ENCODE peak calls at places on chromosomes 4 and X, in eight cellular contexts. One of them, this sample, is unnamed.

GRCh38 chr4:66575024-66575696 is 904.9 kb upstream of the EPHA5 start:
- DNase-seq in mammary epithelial cell: peak; percentile 88
- DNase-seq in body of pancreas: peak; percentile 54
- DNase-seq in AG09319: no peak
- DNase-seq in heart left ventricle: no peak
- DNase-seq in kidney epithelial cell: peak; percentile 87
- DNase-seq in stomach: no peak
- DNase-seq in type B pancreatic cell: no peak
- DNase-seq in this sample: peak; percentile 98

GRCh38 chr4:100360211-100360610 is 157.6 kb downstream of the EMCN start:
- DNase-seq in mammary epithelial cell: no peak
- DNase-seq in body of pancreas: no peak
- DNase-seq in AG09319: no peak
- DNase-seq in heart left ventricle: no peak
- DNase-seq in kidney epithelial cell: no peak
- DNase-seq in stomach: no peak
- DNase-seq in type B pancreatic cell: no peak
- DNase-seq in this sample: no peak

GRCh38 chr4:42151568-42152506 is 618 bp downstream of the BEND4 start:
- DNase-seq in mammary epithelial cell: no peak
- DNase-seq in body of pancreas: no peak
- DNase-seq in AG09319: no peak
- DNase-seq in heart left ventricle: no peak
- DNase-seq in kidney epithelial cell: no peak
- DNase-seq in stomach: peak; percentile 30
- DNase-seq in type B pancreatic cell: no peak
- DNase-seq in this sample: no peak

GRCh38 chr4:5203309-5203708 is 152.0 kb downstream of the STK32B start:
- DNase-seq in mammary epithelial cell: no peak
- DNase-seq in body of pancreas: no peak
- DNase-seq in AG09319: no peak
- DNase-seq in heart left ventricle: no peak
- DNase-seq in kidney epithelial cell: no peak
- DNase-seq in stomach: no peak
- DNase-seq in type B pancreatic cell: no peak
- DNase-seq in this sample: no peak

GRCh38 chr4:118345813-118346212 is 7.0 kb downstream of the PRSS12 start:
- DNase-seq in mammary epithelial cell: peak; percentile 72
- DNase-seq in body of pancreas: no peak
- DNase-seq in AG09319: no peak
- DNase-seq in heart left ventricle: no peak
- DNase-seq in kidney epithelial cell: no peak
- DNase-seq in stomach: no peak
- DNase-seq in type B pancreatic cell: no peak
- DNase-seq in this sample: no peak

GRCh38 chrX:12721042-12721441 is 70.2 kb upstream of the PRPS2 start:
- DNase-seq in mammary epithelial cell: peak; percentile 8
- DNase-seq in body of pancreas: no peak
- DNase-seq in AG09319: no peak
- DNase-seq in heart left ventricle: no peak
- DNase-seq in kidney epithelial cell: no peak
- DNase-seq in stomach: no peak
- DNase-seq in type B pancreatic cell: no peak
- DNase-seq in this sample: no peak

GRCh38 chr4:83011779-83012630 is 1.4 kb upstream of the LIN54 start:
- DNase-seq in mammary epithelial cell: peak; percentile 44
- DNase-seq in body of pancreas: peak; percentile 40
- DNase-seq in AG09319: no peak
- DNase-seq in heart left ventricle: peak; percentile 10
- DNase-seq in kidney epithelial cell: no peak
- DNase-seq in stomach: peak; percentile 51
- DNase-seq in type B pancreatic cell: peak; percentile 73
- DNase-seq in this sample: no peak

GRCh38 chr4:82403725-82404124 is 26.5 kb downstream of the HNRNPDL start:
- DNase-seq in mammary epithelial cell: no peak
- DNase-seq in body of pancreas: no peak
- DNase-seq in AG09319: no peak
- DNase-seq in heart left ventricle: no peak
- DNase-seq in kidney epithelial cell: no peak
- DNase-seq in stomach: no peak
- DNase-seq in type B pancreatic cell: no peak
- DNase-seq in this sample: no peak

GRCh38 chr4:74805601-74806000 is 11.3 kb upstream of the BTC start:
- DNase-seq in mammary epithelial cell: peak; percentile 52
- DNase-seq in body of pancreas: no peak
- DNase-seq in AG09319: no peak
- DNase-seq in heart left ventricle: no peak
- DNase-seq in kidney epithelial cell: no peak
- DNase-seq in stomach: no peak
- DNase-seq in type B pancreatic cell: no peak
- DNase-seq in this sample: peak; percentile 27

GRCh38 chr4:84238247-84239090 is 260.6 kb downstream of the NKX6-1 start:
- DNase-seq in mammary epithelial cell: peak; percentile 26
- DNase-seq in body of pancreas: no peak
- DNase-seq in AG09319: peak; percentile 8
- DNase-seq in heart left ventricle: no peak
- DNase-seq in kidney epithelial cell: no peak
- DNase-seq in stomach: no peak
- DNase-seq in type B pancreatic cell: no peak
- DNase-seq in this sample: no peak

GRCh38 chrX:133042260-133042659 is 54.6 kb downstream of the USP26 start:
- DNase-seq in mammary epithelial cell: no peak
- DNase-seq in body of pancreas: no peak
- DNase-seq in AG09319: no peak
- DNase-seq in heart left ventricle: no peak
- DNase-seq in kidney epithelial cell: no peak
- DNase-seq in stomach: no peak
- DNase-seq in type B pancreatic cell: no peak
- DNase-seq in this sample: no peak

GRCh38 chrX:133046601-133047000 is 50.3 kb downstream of the USP26 start:
- DNase-seq in mammary epithelial cell: no peak
- DNase-seq in body of pancreas: no peak
- DNase-seq in AG09319: no peak
- DNase-seq in heart left ventricle: no peak
- DNase-seq in kidney epithelial cell: no peak
- DNase-seq in stomach: no peak
- DNase-seq in type B pancreatic cell: no peak
- DNase-seq in this sample: no peak

GRCh38 chrX:133048751-133049150 is 48.2 kb downstream of the USP26 start:
- DNase-seq in mammary epithelial cell: no peak
- DNase-seq in body of pancreas: no peak
- DNase-seq in AG09319: no peak
- DNase-seq in heart left ventricle: no peak
- DNase-seq in kidney epithelial cell: no peak
- DNase-seq in stomach: no peak
- DNase-seq in type B pancreatic cell: no peak
- DNase-seq in this sample: no peak

GRCh38 chrX:133045986-133046385 is 50.9 kb downstream of the USP26 start:
- DNase-seq in mammary epithelial cell: peak; percentile 9
- DNase-seq in body of pancreas: peak; percentile 2
- DNase-seq in AG09319: no peak
- DNase-seq in heart left ventricle: no peak
- DNase-seq in kidney epithelial cell: no peak
- DNase-seq in stomach: no peak
- DNase-seq in type B pancreatic cell: no peak
- DNase-seq in this sample: no peak
- TF ChIP-seq CTCF in mammary epithelial cell: peak; percentile 59
- TF ChIP-seq CTCF in body of pancreas: no peak
- TF ChIP-seq CTCF in AG09319: no peak
- TF ChIP-seq CTCF in heart left ventricle: no peak
- TF ChIP-seq CTCF in kidney epithelial cell: peak; percentile 43
- TF ChIP-seq CTCF in stomach: no peak
- TF ChIP-seq CTCF in type B pancreatic cell: peak; percentile 72
- TF ChIP-seq CTCF in this sample: peak; percentile 54

DNA sequence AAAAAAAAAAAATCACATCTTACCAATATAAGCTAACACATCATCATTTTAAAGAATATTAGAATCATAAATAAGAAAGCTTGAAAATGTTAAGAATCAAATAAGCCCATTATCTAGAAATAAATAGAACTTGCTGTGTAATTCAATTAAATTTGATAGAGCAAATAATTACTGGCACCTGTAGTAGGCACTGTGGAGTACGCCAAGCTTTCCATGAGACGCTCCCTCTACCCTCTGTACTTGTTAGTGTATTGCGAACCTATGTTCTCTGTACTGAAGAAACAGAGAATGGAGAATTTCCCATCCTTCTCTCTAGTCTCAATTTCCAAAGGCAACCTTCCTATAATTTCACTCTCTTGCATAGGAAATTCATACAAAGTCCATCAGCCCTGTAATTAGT is 61.7 kb upstream of the HAND2 start:
- DNase-seq in mammary epithelial cell: no peak
- DNase-seq in body of pancreas: no peak
- DNase-seq in AG09319: no peak
- DNase-seq in heart left ventricle: no peak
- DNase-seq in kidney epithelial cell: no peak
- DNase-seq in stomach: no peak
- DNase-seq in type B pancreatic cell: no peak
- DNase-seq in this sample: no peak
- TF ChIP-seq CTCF in mammary epithelial cell: no peak
- TF ChIP-seq CTCF in body of pancreas: no peak
- TF ChIP-seq CTCF in AG09319: no peak
- TF ChIP-seq CTCF in heart left ventricle: no peak
- TF ChIP-seq CTCF in kidney epithelial cell: no peak
- TF ChIP-seq CTCF in stomach: no peak
- TF ChIP-seq CTCF in type B pancreatic cell: no peak
- TF ChIP-seq CTCF in this sample: no peak

DNA sequence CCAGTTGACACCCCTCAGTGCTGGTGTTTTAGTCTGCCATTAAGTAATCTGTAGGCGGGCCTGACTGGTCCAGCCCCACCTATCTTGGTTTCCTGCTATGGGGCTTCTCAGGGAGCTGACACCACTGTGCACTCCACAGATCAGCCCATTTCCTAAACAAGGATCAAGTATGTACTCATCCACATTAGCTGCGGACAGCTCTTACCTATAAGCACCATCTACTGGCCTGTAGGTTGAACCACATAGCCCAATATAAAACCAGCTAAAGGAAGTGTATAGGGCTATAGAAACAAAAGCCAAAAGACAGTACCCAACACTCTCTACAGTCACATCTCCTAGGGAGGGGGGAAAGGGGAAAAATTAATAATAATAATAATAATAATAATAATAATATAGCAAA is 353.5 kb upstream of the CXorf51B start:
- DNase-seq in mammary epithelial cell: no peak
- DNase-seq in body of pancreas: no peak
- DNase-seq in AG09319: no peak
- DNase-seq in heart left ventricle: no peak
- DNase-seq in kidney epithelial cell: no peak
- DNase-seq in stomach: no peak
- DNase-seq in type B pancreatic cell: no peak
- DNase-seq in this sample: no peak
- TF ChIP-seq CTCF in mammary epithelial cell: no peak
- TF ChIP-seq CTCF in body of pancreas: no peak
- TF ChIP-seq CTCF in AG09319: no peak
- TF ChIP-seq CTCF in heart left ventricle: no peak
- TF ChIP-seq CTCF in kidney epithelial cell: no peak
- TF ChIP-seq CTCF in stomach: no peak
- TF ChIP-seq CTCF in type B pancreatic cell: no peak
- TF ChIP-seq CTCF in this sample: no peak

GRCh38 chrX:15814811-15815210 is 24.5 kb downstream of the ZRSR2 start:
- DNase-seq in mammary epithelial cell: no peak
- DNase-seq in body of pancreas: no peak
- DNase-seq in AG09319: no peak
- DNase-seq in heart left ventricle: no peak
- DNase-seq in kidney epithelial cell: no peak
- DNase-seq in stomach: no peak
- DNase-seq in type B pancreatic cell: no peak
- DNase-seq in this sample: no peak

GRCh38 chrX:15816886-15817285 is 26.6 kb downstream of the ZRSR2 start:
- DNase-seq in mammary epithelial cell: no peak
- DNase-seq in body of pancreas: no peak
- DNase-seq in AG09319: no peak
- DNase-seq in heart left ventricle: no peak
- DNase-seq in kidney epithelial cell: no peak
- DNase-seq in stomach: no peak
- DNase-seq in type B pancreatic cell: no peak
- DNase-seq in this sample: no peak

GRCh38 chrX:15816453-15816838 is 26.2 kb downstream of the ZRSR2 start:
- DNase-seq in mammary epithelial cell: no peak
- DNase-seq in body of pancreas: no peak
- DNase-seq in AG09319: no peak
- DNase-seq in heart left ventricle: no peak
- DNase-seq in kidney epithelial cell: no peak
- DNase-seq in stomach: no peak
- DNase-seq in type B pancreatic cell: no peak
- DNase-seq in this sample: no peak

GRCh38 chrX:15812212-15812938 is 22.1 kb downstream of the ZRSR2 start:
- DNase-seq in mammary epithelial cell: no peak
- DNase-seq in body of pancreas: no peak
- DNase-seq in AG09319: no peak
- DNase-seq in heart left ventricle: no peak
- DNase-seq in kidney epithelial cell: no peak
- DNase-seq in stomach: no peak
- DNase-seq in type B pancreatic cell: no peak
- DNase-seq in this sample: no peak

GRCh38 chrX:15815779-15816452 is 25.6 kb downstream of the ZRSR2 start:
- DNase-seq in mammary epithelial cell: no peak
- DNase-seq in body of pancreas: peak; percentile 2
- DNase-seq in AG09319: no peak
- DNase-seq in heart left ventricle: no peak
- DNase-seq in kidney epithelial cell: no peak
- DNase-seq in stomach: no peak
- DNase-seq in type B pancreatic cell: no peak
- DNase-seq in this sample: no peak
- TF ChIP-seq CTCF in mammary epithelial cell: peak; percentile 41
- TF ChIP-seq CTCF in body of pancreas: no peak
- TF ChIP-seq CTCF in AG09319: peak; percentile 34
- TF ChIP-seq CTCF in heart left ventricle: no peak
- TF ChIP-seq CTCF in kidney epithelial cell: peak; percentile 33
- TF ChIP-seq CTCF in stomach: no peak
- TF ChIP-seq CTCF in type B pancreatic cell: peak; percentile 68
- TF ChIP-seq CTCF in this sample: peak; percentile 64

GRCh38 chr4:71113294-71113693 is 119.8 kb downstream of the DCK start:
- DNase-seq in mammary epithelial cell: no peak
- DNase-seq in body of pancreas: no peak
- DNase-seq in AG09319: no peak
- DNase-seq in heart left ventricle: no peak
- DNase-seq in kidney epithelial cell: no peak
- DNase-seq in stomach: no peak
- DNase-seq in type B pancreatic cell: no peak
- DNase-seq in this sample: no peak
- TF ChIP-seq CTCF in mammary epithelial cell: peak; percentile 42
- TF ChIP-seq CTCF in body of pancreas: no peak
- TF ChIP-seq CTCF in AG09319: no peak
- TF ChIP-seq CTCF in heart left ventricle: no peak
- TF ChIP-seq CTCF in kidney epithelial cell: peak; percentile 30
- TF ChIP-seq CTCF in stomach: peak; percentile 18
- TF ChIP-seq CTCF in type B pancreatic cell: peak; percentile 32
- TF ChIP-seq CTCF in this sample: peak; percentile 31

DNA sequence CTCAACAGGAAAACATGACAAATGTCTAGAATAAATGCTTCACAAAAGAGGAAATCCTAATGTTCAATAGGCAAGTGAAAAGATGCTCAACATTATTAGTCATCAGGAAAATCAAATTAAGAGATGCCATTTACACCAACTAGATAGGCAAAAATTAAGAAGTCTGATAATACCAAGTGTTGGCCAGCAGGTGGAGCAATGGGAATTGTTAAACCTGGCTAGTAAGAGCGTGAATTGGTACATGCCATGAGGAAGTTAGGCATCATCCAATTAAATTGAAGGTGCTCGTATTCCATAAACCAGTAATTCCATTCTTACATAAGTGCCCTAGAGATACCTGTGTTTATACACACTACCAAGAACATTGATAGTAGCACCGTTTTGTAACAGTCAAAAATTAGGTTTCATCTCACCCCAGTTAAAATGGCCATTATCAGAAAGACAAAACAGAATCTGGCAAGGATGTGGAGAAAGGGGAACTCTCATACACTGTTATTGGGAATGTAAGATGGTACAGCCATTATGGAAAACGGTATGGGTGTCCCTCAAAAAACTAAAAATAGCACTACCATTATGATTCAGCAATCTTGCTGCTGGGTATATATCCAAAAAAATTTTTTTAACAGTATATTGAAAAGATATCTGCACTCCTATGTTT is 14.0 kb upstream of the ZCCHC18 start:
- DNase-seq in mammary epithelial cell: peak; percentile 73
- DNase-seq in body of pancreas: peak; percentile 65
- DNase-seq in AG09319: peak; percentile 62
- DNase-seq in heart left ventricle: peak; percentile 35
- DNase-seq in kidney epithelial cell: peak; percentile 55
- DNase-seq in stomach: peak; percentile 43
- DNase-seq in type B pancreatic cell: no peak
- DNase-seq in this sample: peak; percentile 47
- TF ChIP-seq CTCF in mammary epithelial cell: peak; percentile 62
- TF ChIP-seq CTCF in body of pancreas: peak; percentile 33
- TF ChIP-seq CTCF in AG09319: peak; percentile 66
- TF ChIP-seq CTCF in heart left ventricle: peak; percentile 49
- TF ChIP-seq CTCF in kidney epithelial cell: peak; percentile 56
- TF ChIP-seq CTCF in stomach: no peak
- TF ChIP-seq CTCF in type B pancreatic cell: peak; percentile 79
- TF ChIP-seq CTCF in this sample: peak; percentile 66